ENCODE peak calls at places on chromosome 22, in eight cellular contexts. E is IMR-90, B is AG09319, T is mammary epithelial cell, J is upper lobe of right lung, K is brain microvascular endothelial cell, H is vagina, S is fibroblast of mammary gland. L is an unnamed sample.
A peak's percentile ranks its signal among the peaks of the same experiment; 100 is the strongest.

GRCh38 chr22:38243007-38243775 is 29.6 kb downstream of the TMEM184B start:
- DNase-seq in T (peak; percentile 22), H (no peak), K (peak; percentile 49), E (peak; percentile 78), S (no peak), J (no peak), B (no peak), L (peak; percentile 46)

GRCh38 chr22:31093956-31094622 is 13.0 kb downstream of the SMTN start:
- DNase-seq in E (no peak), S (no peak), J (no peak), H (no peak), T (no peak), B (no peak), K (no peak), L (no peak)

GRCh38 chr22:24118689-24119384 is 62.5 kb upstream of the SUSD2 start:
- DNase-seq in J (no peak), T (no peak), S (no peak), B (no peak), K (no peak), E (no peak), H (no peak), L (no peak)

GRCh38 chr22:26711205-26711958 is 54.0 kb downstream of the MIAT start:
- DNase-seq in E (peak; percentile 62), J (no peak), K (no peak), S (no peak), B (no peak), H (no peak), T (no peak), L (no peak)

GRCh38 chr22:48666620-48667019 is 1161.1 kb downstream of the BRD1 start:
- DNase-seq in E (no peak), T (no peak), B (no peak), J (no peak), K (no peak), S (no peak), H (no peak), L (no peak)

GRCh38 chr22:47337161-47337621 is 574.7 kb downstream of the TBC1D22A start:
- DNase-seq in K (peak; percentile 40), E (peak; percentile 87), S (peak; percentile 47), H (peak; percentile 75), T (no peak), B (no peak), J (no peak), L (no peak)

GRCh38 chr22:36528336-36528735 is 630 bp downstream of the EIF3D start:
- DNase-seq in H (no peak), K (no peak), E (no peak), J (no peak), T (no peak), S (peak; percentile 26), B (no peak), L (no peak)

GRCh38 chr22:24592846-24593809 is at the start of gene LRRC75B:
- DNase-seq in H (no peak), B (peak; percentile 64), K (peak; percentile 66), T (peak; percentile 79), E (peak; percentile 85), S (peak; percentile 83), J (peak; percentile 94), L (peak; percentile 89)

GRCh38 chr22:27801616-27802388 is at the start of gene MN1:
- DNase-seq in E (peak; percentile 35), S (peak; percentile 26), T (peak; percentile 60), H (no peak), B (no peak), K (no peak), J (peak; percentile 72), L (peak; percentile 75)

DNA sequence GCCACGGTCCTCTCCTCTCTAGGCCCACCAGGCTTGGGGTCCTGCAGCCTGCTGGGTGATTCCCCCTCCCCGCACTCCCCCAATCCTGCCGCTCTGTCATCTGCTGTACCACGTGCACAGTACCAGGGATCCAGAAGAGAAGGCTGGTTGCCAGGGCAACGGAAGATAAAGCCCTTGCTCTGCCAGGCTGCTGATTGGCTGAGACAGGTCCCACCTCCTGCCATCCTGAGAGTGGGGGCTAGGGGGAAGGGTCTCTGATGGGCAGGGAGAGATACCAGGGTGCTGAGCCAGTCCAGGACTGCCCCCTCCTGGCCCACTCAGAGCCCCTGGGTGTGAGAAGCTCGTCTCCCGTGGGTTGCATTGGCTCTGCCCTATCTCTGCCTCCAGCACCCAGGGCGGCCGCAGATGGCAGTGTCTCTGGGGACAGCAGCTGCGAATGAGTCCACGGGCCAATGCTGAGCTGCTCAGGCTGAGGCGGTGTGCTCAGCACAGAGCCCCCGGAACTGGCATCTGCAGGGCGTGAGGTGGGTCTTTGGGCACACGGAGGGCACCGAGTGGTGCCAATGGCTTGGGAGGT is at the start of gene SMIM45:
- DNase-seq in S (no peak), J (no peak), B (no peak), T (no peak), E (no peak), K (no peak), H (no peak), L (no peak)
- TF ChIP-seq CTCF in S (no peak), J (no peak), B (no peak), T (no peak), E (no peak), K (no peak), H (no peak), L (no peak)

DNA sequence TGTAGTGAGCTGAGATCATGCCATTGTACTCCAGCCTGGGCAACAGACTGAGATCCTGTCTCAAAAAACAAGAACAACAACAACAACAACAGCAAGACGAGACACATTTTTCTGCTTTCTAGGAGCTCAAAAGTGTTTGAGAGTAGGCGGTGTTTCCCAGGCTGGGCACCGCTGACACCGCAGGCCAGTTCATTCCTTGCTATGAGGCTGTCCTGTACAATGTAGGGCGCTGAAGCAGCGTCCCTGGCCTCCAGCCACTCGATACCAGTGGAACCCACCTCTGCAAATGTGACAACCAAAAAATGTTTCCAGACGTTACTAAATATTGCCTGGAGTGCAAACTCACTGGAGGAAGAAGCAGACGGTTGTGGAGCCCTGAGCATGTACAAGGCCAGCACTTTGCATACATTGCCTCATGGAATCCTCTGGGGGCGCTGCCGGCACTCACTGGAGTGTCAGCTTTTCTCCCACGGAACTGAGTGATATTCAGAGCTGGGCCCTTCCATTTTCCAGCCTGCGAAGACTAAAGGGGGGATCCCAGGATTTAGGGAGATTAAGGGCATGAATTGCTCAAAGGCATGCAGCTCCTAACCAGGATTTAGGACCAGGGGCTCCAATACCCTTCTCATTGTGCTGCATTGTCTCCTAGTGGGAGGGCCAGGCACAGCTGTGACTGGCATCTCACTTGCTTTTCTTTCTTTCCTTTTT is 5.8 kb upstream of the MIEF1 start:
- DNase-seq in S (peak; percentile 58), K (peak; percentile 67), T (peak; percentile 31), B (no peak), H (no peak), E (peak; percentile 57), J (peak; percentile 85), L (peak; percentile 76)
- TF ChIP-seq CTCF in S (peak; percentile 75), K (peak; percentile 93), T (peak; percentile 78), B (peak; percentile 79), H (no peak), E (peak; percentile 70), J (peak; percentile 76), L (peak; percentile 72)

GRCh38 chr22:50326959-50327710 is at the start of gene DENND6B:
- DNase-seq in B (peak; percentile 52), E (peak; percentile 69), K (peak; percentile 32), T (peak; percentile 64), S (peak; percentile 62), J (peak; percentile 92), H (no peak), L (peak; percentile 89)
- TF ChIP-seq CTCF in B (no peak), E (peak; percentile 84), K (peak; percentile 14), T (peak; percentile 45), S (no peak), J (peak; percentile 46), H (peak; percentile 60), L (no peak)

DNA sequence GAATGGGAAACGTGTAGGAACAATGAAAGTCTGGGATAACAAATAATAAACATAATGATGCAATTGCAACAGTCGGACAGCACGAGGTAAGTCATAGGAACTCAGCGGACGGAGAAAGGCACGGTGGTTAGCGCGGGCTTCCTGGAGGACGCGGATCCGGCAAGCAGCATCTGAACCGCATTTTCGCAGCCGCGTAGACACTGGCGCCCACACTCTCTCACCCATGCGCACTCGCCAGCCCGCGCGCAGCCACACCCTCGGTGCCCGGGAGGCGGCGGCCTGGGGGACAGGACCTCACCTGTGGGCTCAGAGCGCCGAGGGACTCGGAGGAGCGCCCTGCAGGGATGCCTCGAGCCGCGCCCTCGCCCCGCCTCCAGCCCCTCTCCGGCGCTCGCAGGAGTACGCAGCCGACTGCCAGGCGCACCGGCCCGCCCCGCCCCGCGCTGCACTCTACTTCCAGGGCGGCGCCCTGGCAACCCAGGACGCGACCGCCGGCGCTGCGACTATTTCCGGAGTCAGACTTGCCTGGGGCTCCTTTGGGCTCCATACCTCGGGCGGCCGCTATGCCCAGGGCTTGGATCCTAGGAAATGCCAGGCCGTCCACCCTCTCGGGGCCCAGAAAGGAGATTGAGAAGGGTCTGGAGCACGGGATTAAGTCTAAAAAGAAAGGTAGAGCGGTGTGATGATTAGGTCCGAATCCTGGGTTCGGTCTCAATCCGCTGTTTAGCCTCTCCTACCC is at the start of gene TTLL1:
- DNase-seq in T (peak; percentile 87), K (peak; percentile 85), S (peak; percentile 75), H (no peak), E (peak; percentile 75), J (peak; percentile 96), B (peak; percentile 41), L (peak; percentile 89)
- TF ChIP-seq CTCF in T (no peak), K (peak; percentile 23), S (no peak), H (no peak), E (no peak), J (peak; percentile 12), B (no peak), L (no peak)

GRCh38 chr22:17161991-17162390 is 2.9 kb upstream of the HDHD5 start:
- DNase-seq in H (no peak), T (peak; percentile 63), S (no peak), E (no peak), K (no peak), J (no peak), B (no peak), L (no peak)

GRCh38 chr22:17167486-17167885 is 8.4 kb upstream of the HDHD5 start:
- DNase-seq in E (no peak), H (no peak), T (no peak), S (no peak), B (no peak), J (no peak), K (no peak), L (no peak)

GRCh38 chr22:17159504-17159951 is 451 bp upstream of the HDHD5 start:
- DNase-seq in S (peak; percentile 56), T (peak; percentile 64), B (no peak), J (peak; percentile 80), E (peak; percentile 47), H (no peak), K (peak; percentile 20), L (no peak)

GRCh38 chr22:17162731-17163130 is 3.7 kb upstream of the HDHD5 start:
- DNase-seq in B (no peak), J (no peak), S (no peak), H (no peak), E (no peak), T (no peak), K (no peak), L (no peak)

GRCh38 chr22:17164392-17165024 is 5.4 kb upstream of the HDHD5 start:
- DNase-seq in J (no peak), K (no peak), H (no peak), T (no peak), E (no peak), B (no peak), S (peak; percentile 14), L (no peak)
- TF ChIP-seq CTCF in J (no peak), K (peak; percentile 23), H (no peak), T (no peak), E (peak; percentile 18), B (no peak), S (peak; percentile 38), L (peak; percentile 21)